ENCODE peak calls at places on chromosomes 12 and 14, in eight cellular contexts. One of them, this sample, is unnamed.

GRCh38 chr14:30385925-30386324 is 173.0 kb upstream of the G2E3 start:
- DNase-seq in heart left ventricle: no peak
- DNase-seq in left ventricle myocardium inferior: no peak
- DNase-seq in cardiac muscle cell: no peak
- DNase-seq in thoracic aorta: no peak
- DNase-seq in fibroblast of pulmonary artery: no peak
- DNase-seq in astrocyte of the spinal cord: no peak
- DNase-seq in endothelial cell: no peak
- DNase-seq in this sample: no peak

GRCh38 chr12:126354633-126355032 is 1289.4 kb downstream of the AACS start:
- DNase-seq in thoracic aorta: no peak
- DNase-seq in endothelial cell: no peak
- DNase-seq in cardiac muscle cell: no peak
- DNase-seq in left ventricle myocardium inferior: no peak
- DNase-seq in astrocyte of the spinal cord: no peak
- DNase-seq in fibroblast of pulmonary artery: no peak
- DNase-seq in heart left ventricle: no peak
- DNase-seq in this sample: no peak

GRCh38 chr12:47894652-47895051 is 10.1 kb downstream of the VDR start:
- DNase-seq in astrocyte of the spinal cord: no peak
- DNase-seq in fibroblast of pulmonary artery: no peak
- DNase-seq in thoracic aorta: no peak
- DNase-seq in endothelial cell: no peak
- DNase-seq in cardiac muscle cell: no peak
- DNase-seq in heart left ventricle: no peak
- DNase-seq in left ventricle myocardium inferior: no peak
- DNase-seq in this sample: no peak

GRCh38 chr12:71792599-71792998 is 37.9 kb downstream of the RAB21 start:
- DNase-seq in heart left ventricle: no peak
- DNase-seq in left ventricle myocardium inferior: no peak
- DNase-seq in endothelial cell: no peak
- DNase-seq in cardiac muscle cell: no peak
- DNase-seq in thoracic aorta: no peak
- DNase-seq in fibroblast of pulmonary artery: no peak
- DNase-seq in astrocyte of the spinal cord: no peak
- DNase-seq in this sample: no peak

GRCh38 chr12:68958337-68958736 is 25.4 kb upstream of the CPM start:
- DNase-seq in left ventricle myocardium inferior: no peak
- DNase-seq in heart left ventricle: no peak
- DNase-seq in cardiac muscle cell: no peak
- DNase-seq in astrocyte of the spinal cord: no peak
- DNase-seq in endothelial cell: no peak
- DNase-seq in fibroblast of pulmonary artery: no peak
- DNase-seq in thoracic aorta: no peak
- DNase-seq in this sample: no peak

GRCh38 chr12:25829192-25829591 is 129.3 kb upstream of the RASSF8 start:
- DNase-seq in astrocyte of the spinal cord: peak; percentile 86
- DNase-seq in endothelial cell: no peak
- DNase-seq in cardiac muscle cell: no peak
- DNase-seq in left ventricle myocardium inferior: no peak
- DNase-seq in thoracic aorta: no peak
- DNase-seq in fibroblast of pulmonary artery: peak; percentile 99
- DNase-seq in heart left ventricle: no peak
- DNase-seq in this sample: no peak

GRCh38 chr12:113462117-113462774 is 9.4 kb downstream of the LHX5 start:
- DNase-seq in endothelial cell: peak; percentile 91
- DNase-seq in heart left ventricle: peak; percentile 86
- DNase-seq in astrocyte of the spinal cord: peak; percentile 68
- DNase-seq in thoracic aorta: peak; percentile 12
- DNase-seq in cardiac muscle cell: peak; percentile 89
- DNase-seq in fibroblast of pulmonary artery: peak; percentile 82
- DNase-seq in left ventricle myocardium inferior: peak; percentile 82
- DNase-seq in this sample: peak; percentile 92

GRCh38 chr12:23236056-23236455 is 611.1 kb downstream of the ETNK1 start:
- DNase-seq in astrocyte of the spinal cord: no peak
- DNase-seq in cardiac muscle cell: no peak
- DNase-seq in left ventricle myocardium inferior: no peak
- DNase-seq in fibroblast of pulmonary artery: no peak
- DNase-seq in endothelial cell: no peak
- DNase-seq in heart left ventricle: no peak
- DNase-seq in thoracic aorta: no peak
- DNase-seq in this sample: no peak

GRCh38 chr14:73713206-73713803 is 879 bp downstream of the PNMA1 start:
- DNase-seq in thoracic aorta: no peak
- DNase-seq in fibroblast of pulmonary artery: no peak
- DNase-seq in astrocyte of the spinal cord: peak; percentile 42
- DNase-seq in heart left ventricle: no peak
- DNase-seq in left ventricle myocardium inferior: no peak
- DNase-seq in cardiac muscle cell: peak; percentile 16
- DNase-seq in endothelial cell: no peak
- DNase-seq in this sample: no peak

GRCh38 chr14:103172921-103173320 is 49.7 kb downstream of the TNFAIP2 start:
- DNase-seq in left ventricle myocardium inferior: no peak
- DNase-seq in cardiac muscle cell: no peak
- DNase-seq in fibroblast of pulmonary artery: no peak
- DNase-seq in endothelial cell: no peak
- DNase-seq in thoracic aorta: no peak
- DNase-seq in heart left ventricle: no peak
- DNase-seq in astrocyte of the spinal cord: no peak
- DNase-seq in this sample: no peak

GRCh38 chr14:101072945-101073597 is 169.5 kb upstream of the RTL1 start:
- DNase-seq in fibroblast of pulmonary artery: peak; percentile 95
- DNase-seq in endothelial cell: peak; percentile 67
- DNase-seq in heart left ventricle: no peak
- DNase-seq in thoracic aorta: peak; percentile 25
- DNase-seq in left ventricle myocardium inferior: no peak
- DNase-seq in cardiac muscle cell: peak; percentile 36
- DNase-seq in astrocyte of the spinal cord: peak; percentile 98
- DNase-seq in this sample: peak; percentile 71

GRCh38 chr12:113981876-113982275 is 15.8 kb upstream of the RBM19 start:
- DNase-seq in endothelial cell: no peak
- DNase-seq in astrocyte of the spinal cord: no peak
- DNase-seq in thoracic aorta: no peak
- DNase-seq in heart left ventricle: no peak
- DNase-seq in cardiac muscle cell: no peak
- DNase-seq in left ventricle myocardium inferior: no peak
- DNase-seq in fibroblast of pulmonary artery: no peak
- DNase-seq in this sample: no peak

GRCh38 chr12:6869049-6870021 is 2.0 kb downstream of the TPI1 start:
- DNase-seq in endothelial cell: peak; percentile 86
- DNase-seq in fibroblast of pulmonary artery: peak; percentile 81
- DNase-seq in astrocyte of the spinal cord: peak; percentile 73
- DNase-seq in cardiac muscle cell: peak; percentile 90
- DNase-seq in heart left ventricle: peak; percentile 80
- DNase-seq in left ventricle myocardium inferior: peak; percentile 69
- DNase-seq in thoracic aorta: no peak
- DNase-seq in this sample: peak; percentile 91

GRCh38 chr14:64217318-64217717 is 76.9 kb downstream of the ESR2 start:
- DNase-seq in fibroblast of pulmonary artery: peak; percentile 49
- DNase-seq in cardiac muscle cell: no peak
- DNase-seq in thoracic aorta: no peak
- DNase-seq in left ventricle myocardium inferior: no peak
- DNase-seq in endothelial cell: no peak
- DNase-seq in astrocyte of the spinal cord: no peak
- DNase-seq in heart left ventricle: no peak
- DNase-seq in this sample: no peak

GRCh38 chr12:41893491-41893890 is 251.2 kb downstream of the GXYLT1 start:
- DNase-seq in cardiac muscle cell: no peak
- DNase-seq in left ventricle myocardium inferior: no peak
- DNase-seq in endothelial cell: no peak
- DNase-seq in astrocyte of the spinal cord: no peak
- DNase-seq in heart left ventricle: no peak
- DNase-seq in fibroblast of pulmonary artery: no peak
- DNase-seq in thoracic aorta: no peak
- DNase-seq in this sample: no peak

GRCh38 chr12:75578546-75578945 is 67.1 kb upstream of the KRR1 start:
- DNase-seq in fibroblast of pulmonary artery: no peak
- DNase-seq in endothelial cell: no peak
- DNase-seq in thoracic aorta: no peak
- DNase-seq in astrocyte of the spinal cord: no peak
- DNase-seq in cardiac muscle cell: no peak
- DNase-seq in left ventricle myocardium inferior: no peak
- DNase-seq in heart left ventricle: no peak
- DNase-seq in this sample: no peak

GRCh38 chr12:101925352-101925751 is 48.0 kb downstream of the DRAM1 start:
- DNase-seq in left ventricle myocardium inferior: peak; percentile 46
- DNase-seq in endothelial cell: no peak
- DNase-seq in cardiac muscle cell: no peak
- DNase-seq in fibroblast of pulmonary artery: peak; percentile 99
- DNase-seq in heart left ventricle: peak; percentile 62
- DNase-seq in astrocyte of the spinal cord: peak; percentile 86
- DNase-seq in thoracic aorta: peak; percentile 8
- DNase-seq in this sample: no peak

DNA sequence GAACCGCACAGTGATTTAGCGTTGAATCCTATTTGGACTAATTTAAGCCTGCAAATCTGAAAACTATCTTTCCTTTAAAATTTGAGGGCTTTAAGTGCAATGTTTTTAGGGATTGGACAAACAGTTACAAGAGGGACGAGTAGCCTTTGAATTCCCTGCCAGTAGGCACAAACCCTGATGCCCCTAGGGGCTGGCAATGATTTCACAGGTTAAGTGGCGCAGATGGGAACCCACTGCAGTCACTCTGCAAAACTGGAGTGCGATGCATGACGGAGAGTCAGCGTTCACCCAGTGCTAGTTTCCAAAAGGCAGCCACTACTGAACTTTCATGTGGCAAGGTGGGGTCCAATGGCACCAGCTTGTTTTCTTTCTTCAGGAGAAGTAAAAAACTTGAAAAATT is 99.4 kb upstream of the FRMD6 start:
- DNase-seq in fibroblast of pulmonary artery: no peak
- DNase-seq in heart left ventricle: no peak
- DNase-seq in left ventricle myocardium inferior: no peak
- DNase-seq in cardiac muscle cell: no peak
- DNase-seq in endothelial cell: peak; percentile 11
- DNase-seq in astrocyte of the spinal cord: no peak
- DNase-seq in thoracic aorta: no peak
- DNase-seq in this sample: no peak
- TF ChIP-seq CTCF in fibroblast of pulmonary artery: peak; percentile 2
- TF ChIP-seq CTCF in heart left ventricle: no peak
- TF ChIP-seq CTCF in left ventricle myocardium inferior: no peak
- TF ChIP-seq CTCF in cardiac muscle cell: no peak
- TF ChIP-seq CTCF in endothelial cell: no peak
- TF ChIP-seq CTCF in astrocyte of the spinal cord: no peak
- TF ChIP-seq CTCF in thoracic aorta: no peak
- TF ChIP-seq CTCF in this sample: no peak

DNA sequence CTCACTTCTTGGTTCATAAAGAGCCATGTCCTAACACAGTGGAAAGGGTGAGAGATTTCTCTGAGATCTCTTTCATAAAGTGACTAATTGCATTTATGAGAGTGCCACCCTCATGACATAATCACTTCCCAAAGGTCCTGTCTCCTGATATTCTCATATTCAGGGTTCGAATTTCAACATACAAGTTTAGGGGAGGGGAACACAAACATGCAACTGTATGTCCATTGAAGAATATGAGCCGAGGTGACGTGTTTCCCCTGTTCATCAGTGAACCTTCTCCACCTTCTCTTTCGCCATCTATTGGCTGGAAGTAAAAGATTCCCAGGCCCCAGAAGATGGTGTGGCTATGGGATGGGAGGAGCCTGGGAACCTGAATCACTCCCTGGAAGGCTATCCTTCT is 354.2 kb upstream of the ATP2B1 start:
- DNase-seq in cardiac muscle cell: peak; percentile 8
- DNase-seq in astrocyte of the spinal cord: no peak
- DNase-seq in thoracic aorta: no peak
- DNase-seq in left ventricle myocardium inferior: no peak
- DNase-seq in fibroblast of pulmonary artery: no peak
- DNase-seq in endothelial cell: no peak
- DNase-seq in heart left ventricle: no peak
- DNase-seq in this sample: no peak
- TF ChIP-seq CTCF in cardiac muscle cell: no peak
- TF ChIP-seq CTCF in astrocyte of the spinal cord: no peak
- TF ChIP-seq CTCF in thoracic aorta: no peak
- TF ChIP-seq CTCF in left ventricle myocardium inferior: no peak
- TF ChIP-seq CTCF in fibroblast of pulmonary artery: no peak
- TF ChIP-seq CTCF in endothelial cell: no peak
- TF ChIP-seq CTCF in heart left ventricle: no peak
- TF ChIP-seq CTCF in this sample: no peak

GRCh38 chr12:83866477-83866876 is 1046.1 kb downstream of the SLC6A15 start:
- DNase-seq in astrocyte of the spinal cord: no peak
- DNase-seq in cardiac muscle cell: no peak
- DNase-seq in endothelial cell: no peak
- DNase-seq in left ventricle myocardium inferior: no peak
- DNase-seq in fibroblast of pulmonary artery: no peak
- DNase-seq in thoracic aorta: no peak
- DNase-seq in heart left ventricle: no peak
- DNase-seq in this sample: no peak
- TF ChIP-seq CTCF in astrocyte of the spinal cord: no peak
- TF ChIP-seq CTCF in cardiac muscle cell: no peak
- TF ChIP-seq CTCF in endothelial cell: no peak
- TF ChIP-seq CTCF in left ventricle myocardium inferior: no peak
- TF ChIP-seq CTCF in fibroblast of pulmonary artery: no peak
- TF ChIP-seq CTCF in thoracic aorta: no peak
- TF ChIP-seq CTCF in heart left ventricle: no peak
- TF ChIP-seq CTCF in this sample: no peak

GRCh38 chr14:71702799-71703198 is 229.4 kb upstream of the RGS6 start:
- DNase-seq in fibroblast of pulmonary artery: no peak
- DNase-seq in endothelial cell: no peak
- DNase-seq in astrocyte of the spinal cord: no peak
- DNase-seq in cardiac muscle cell: no peak
- DNase-seq in thoracic aorta: no peak
- DNase-seq in left ventricle myocardium inferior: no peak
- DNase-seq in heart left ventricle: no peak
- DNase-seq in this sample: no peak

GRCh38 chr14:71701990-71702389 is 230.2 kb upstream of the RGS6 start:
- DNase-seq in cardiac muscle cell: no peak
- DNase-seq in heart left ventricle: no peak
- DNase-seq in endothelial cell: no peak
- DNase-seq in thoracic aorta: no peak
- DNase-seq in astrocyte of the spinal cord: no peak
- DNase-seq in left ventricle myocardium inferior: no peak
- DNase-seq in fibroblast of pulmonary artery: no peak
- DNase-seq in this sample: no peak

GRCh38 chr14:71704210-71704609 is 228.0 kb upstream of the RGS6 start:
- DNase-seq in endothelial cell: no peak
- DNase-seq in astrocyte of the spinal cord: no peak
- DNase-seq in fibroblast of pulmonary artery: no peak
- DNase-seq in left ventricle myocardium inferior: no peak
- DNase-seq in thoracic aorta: no peak
- DNase-seq in cardiac muscle cell: no peak
- DNase-seq in heart left ventricle: no peak
- DNase-seq in this sample: no peak

GRCh38 chr14:71703477-71703876 is 228.8 kb upstream of the RGS6 start:
- DNase-seq in endothelial cell: no peak
- DNase-seq in fibroblast of pulmonary artery: peak; percentile 75
- DNase-seq in thoracic aorta: no peak
- DNase-seq in cardiac muscle cell: peak; percentile 13
- DNase-seq in left ventricle myocardium inferior: no peak
- DNase-seq in heart left ventricle: no peak
- DNase-seq in astrocyte of the spinal cord: peak; percentile 64
- DNase-seq in this sample: no peak

DNA sequence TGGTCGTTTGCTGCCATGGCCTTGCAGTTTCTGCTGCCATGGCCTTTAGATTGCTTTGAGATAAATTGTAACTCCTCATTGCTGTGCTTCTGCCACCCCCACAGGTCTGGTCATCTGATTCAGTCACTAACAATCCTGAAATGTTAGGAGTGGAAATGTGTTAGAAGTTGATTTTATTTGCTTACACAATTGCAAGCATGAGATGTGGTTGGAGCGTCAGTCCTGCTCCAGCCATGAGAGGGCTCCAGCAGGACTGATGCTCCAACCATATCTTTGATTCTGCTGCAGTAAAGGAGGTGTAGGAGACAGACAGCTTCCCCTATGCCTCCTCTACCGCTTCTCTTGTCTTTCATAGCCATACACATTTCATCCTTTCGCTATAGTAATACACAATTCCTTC is 226.8 kb upstream of the RGS6 start:
- DNase-seq in fibroblast of pulmonary artery: no peak
- DNase-seq in cardiac muscle cell: no peak
- DNase-seq in thoracic aorta: no peak
- DNase-seq in heart left ventricle: no peak
- DNase-seq in endothelial cell: no peak
- DNase-seq in astrocyte of the spinal cord: no peak
- DNase-seq in left ventricle myocardium inferior: no peak
- DNase-seq in this sample: no peak
- TF ChIP-seq CTCF in fibroblast of pulmonary artery: no peak
- TF ChIP-seq CTCF in cardiac muscle cell: no peak
- TF ChIP-seq CTCF in thoracic aorta: no peak
- TF ChIP-seq CTCF in heart left ventricle: no peak
- TF ChIP-seq CTCF in endothelial cell: no peak
- TF ChIP-seq CTCF in astrocyte of the spinal cord: no peak
- TF ChIP-seq CTCF in left ventricle myocardium inferior: no peak
- TF ChIP-seq CTCF in this sample: no peak

This sample was measured in nephron progenitor cell.